ENCODE peak calls at places on chromosome 22, in six cellular contexts. X, U, I, H, V and J are unnamed samples.
A peak's percentile ranks its signal among the peaks of the same experiment; 100 is the strongest.

GRCh38 chr22:25736378-25737011 is 5.5 kb upstream of the MYO18B start:
- DNase-seq in I (no peak), X (no peak), H (no peak), U (no peak), V (no peak), J (no peak)

GRCh38 chr22:46651316-46651715 is 31.1 kb downstream of the GRAMD4 start:
- DNase-seq in I (no peak), V (no peak), X (no peak), H (no peak), U (no peak), J (no peak)

GRCh38 chr22:35743466-35743865 is 25.8 kb downstream of the APOL5 start:
- DNase-seq in X (no peak), V (no peak), I (no peak), U (no peak), H (no peak), J (no peak)

GRCh38 chr22:37018815-37019308 is 385 bp downstream of the TST start:
- DNase-seq in V (no peak), X (peak; percentile 52), I (no peak), H (no peak), U (no peak), J (peak; percentile 36)

GRCh38 chr22:24120029-24120428 is 61.3 kb upstream of the SUSD2 start:
- DNase-seq in V (no peak), H (no peak), X (no peak), U (no peak), I (no peak), J (no peak)

GRCh38 chr22:31276426-31277167 is 15.7 kb downstream of the PIK3IP1 start:
- DNase-seq in X (no peak), V (no peak), I (no peak), U (no peak), H (no peak), J (no peak)

GRCh38 chr22:44702479-44703219 is 645 bp downstream of the PRR5 start:
- DNase-seq in V (no peak), I (no peak), U (no peak), X (peak; percentile 41), H (no peak), J (peak; percentile 16)

GRCh38 chr22:46171940-46172339 is 21.6 kb downstream of the PPARA start:
- DNase-seq in I (no peak), H (no peak), U (no peak), V (no peak), X (peak; percentile 77), J (peak; percentile 91)

GRCh38 chr22:41687901-41688364 is 734 bp downstream of the SNU13 start:
- DNase-seq in U (no peak), X (peak; percentile 26), V (no peak), H (no peak), I (no peak), J (no peak)

GRCh38 chr22:36027579-36027959 is 1.1 kb downstream of the RBFOX2 start:
- DNase-seq in U (no peak), H (peak; percentile 13), I (no peak), X (no peak), V (no peak), J (peak; percentile 26)

GRCh38 chr22:47367993-47368945 is 605.8 kb downstream of the TBC1D22A start:
- DNase-seq in U (no peak), H (no peak), I (no peak), X (no peak), V (no peak), J (no peak)

GRCh38 chr22:41595703-41596102 is 6.1 kb upstream of the PMM1 start:
- DNase-seq in V (no peak), H (no peak), U (no peak), X (no peak), I (no peak), J (no peak)

GRCh38 chr22:19525116-19525660 is 978 bp upstream of the CLDN5 start:
- DNase-seq in U (no peak), H (no peak), V (no peak), X (no peak), I (no peak), J (no peak)

GRCh38 chr22:46688949-46689348 is 49.1 kb downstream of the CERK start:
- DNase-seq in X (no peak), V (no peak), I (no peak), U (no peak), H (no peak), J (no peak)

GRCh38 chr22:36367066-36367465 is 20.7 kb downstream of the MYH9 start:
- DNase-seq in I (no peak), X (no peak), H (no peak), V (no peak), U (no peak), J (no peak)

GRCh38 chr22:30301995-30302809 is 12.9 kb upstream of the CASTOR1 start:
- DNase-seq in H (no peak), I (no peak), V (no peak), U (no peak), X (peak; percentile 84), J (peak; percentile 85)

GRCh38 chr22:35921777-35922176 is 106.8 kb downstream of the RBFOX2 start:
- DNase-seq in H (peak; percentile 31), I (peak; percentile 66), V (no peak), X (peak; percentile 88), U (peak; percentile 77), J (peak; percentile 93)

GRCh38 chr22:45552580-45553332 is 50.1 kb downstream of the FBLN1 start:
- DNase-seq in X (peak; percentile 24), V (no peak), H (no peak), I (peak; percentile 79), U (no peak), J (peak; percentile 42)

GRCh38 chr22:31291716-31292644 is at the start of gene PIK3IP1:
- DNase-seq in V (peak; percentile 51), U (no peak), H (peak; percentile 66), X (peak; percentile 94), I (peak; percentile 71), J (peak; percentile 80)

GRCh38 chr22:47552541-47553205 is 790.2 kb downstream of the TBC1D22A start:
- DNase-seq in H (no peak), V (no peak), U (no peak), I (no peak), X (no peak), J (no peak)

GRCh38 chr22:28801845-28802594 is 1.7 kb upstream of the XBP1 start:
- DNase-seq in X (no peak), H (no peak), I (no peak), V (no peak), U (no peak), J (no peak)

GRCh38 chr22:28800308-28801041 is at the start of gene XBP1:
- DNase-seq in I (peak; percentile 56), V (peak; percentile 58), X (peak; percentile 96), U (peak; percentile 42), H (peak; percentile 90), J (peak; percentile 94)

GRCh38 chr22:28799834-28800307 is 498 bp downstream of the XBP1 start:
- DNase-seq in H (no peak), U (no peak), V (no peak), I (no peak), X (peak; percentile 57), J (peak; percentile 57)

GRCh38 chr22:28799125-28799833 is 1.1 kb downstream of the XBP1 start:
- DNase-seq in V (no peak), I (peak; percentile 64), U (peak; percentile 51), H (peak; percentile 71), X (peak; percentile 94), J (peak; percentile 97)

DNA sequence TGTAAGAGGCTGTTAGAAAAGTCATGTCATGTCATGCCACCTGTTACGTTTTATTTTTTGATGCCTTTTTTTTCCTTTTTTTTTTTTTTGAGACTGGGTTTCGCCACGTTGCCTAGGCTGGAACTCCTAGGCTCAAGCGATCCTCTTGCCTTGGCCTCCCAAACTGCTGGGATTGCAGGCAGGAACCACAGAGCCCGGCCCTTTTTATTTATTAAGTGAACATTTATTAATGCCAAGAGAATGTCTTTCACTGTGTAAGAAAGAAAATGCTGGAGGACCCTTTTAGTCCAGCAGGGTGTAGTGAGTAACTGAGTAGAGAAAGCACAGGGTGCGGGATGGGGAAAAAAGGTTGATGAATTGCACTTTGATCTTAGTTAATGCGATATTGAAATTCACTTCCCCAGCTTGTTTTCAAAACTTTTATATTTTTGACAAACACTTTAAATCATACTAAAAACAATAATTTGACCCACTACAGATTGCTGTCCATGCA is 2.3 kb upstream of the XBP1 start:
- DNase-seq in U (no peak), V (no peak), H (no peak), I (no peak), X (no peak), J (no peak)
- TF ChIP-seq CTCF in U (no peak), V (no peak), H (no peak), I (no peak), X (no peak), J (no peak)

GRCh38 chr22:21679383-21679782 is 13.6 kb downstream of the PPIL2 start:
- DNase-seq in U (no peak), I (no peak), H (no peak), X (no peak), V (no peak), J (no peak)
- TF ChIP-seq CTCF in U (no peak), I (no peak), H (no peak), X (no peak), V (no peak), J (no peak)

GRCh38 chr22:38073150-38074130 is 10.5 kb downstream of the SLC16A8 start:
- DNase-seq in I (no peak), X (no peak), H (no peak), V (no peak), U (no peak), J (no peak)

GRCh38 chr22:38069372-38070249 is 12.4 kb downstream of the PICK1 start:
- DNase-seq in U (no peak), V (no peak), X (no peak), H (no peak), I (no peak), J (no peak)

GRCh38 chr22:38072322-38073149 is 11.4 kb downstream of the SLC16A8 start:
- DNase-seq in V (no peak), H (no peak), U (no peak), X (no peak), I (no peak), J (no peak)

GRCh38 chr22:38070250-38070921 is 13.2 kb downstream of the PICK1 start:
- DNase-seq in H (no peak), U (no peak), X (no peak), V (no peak), I (no peak), J (no peak)

DNA sequence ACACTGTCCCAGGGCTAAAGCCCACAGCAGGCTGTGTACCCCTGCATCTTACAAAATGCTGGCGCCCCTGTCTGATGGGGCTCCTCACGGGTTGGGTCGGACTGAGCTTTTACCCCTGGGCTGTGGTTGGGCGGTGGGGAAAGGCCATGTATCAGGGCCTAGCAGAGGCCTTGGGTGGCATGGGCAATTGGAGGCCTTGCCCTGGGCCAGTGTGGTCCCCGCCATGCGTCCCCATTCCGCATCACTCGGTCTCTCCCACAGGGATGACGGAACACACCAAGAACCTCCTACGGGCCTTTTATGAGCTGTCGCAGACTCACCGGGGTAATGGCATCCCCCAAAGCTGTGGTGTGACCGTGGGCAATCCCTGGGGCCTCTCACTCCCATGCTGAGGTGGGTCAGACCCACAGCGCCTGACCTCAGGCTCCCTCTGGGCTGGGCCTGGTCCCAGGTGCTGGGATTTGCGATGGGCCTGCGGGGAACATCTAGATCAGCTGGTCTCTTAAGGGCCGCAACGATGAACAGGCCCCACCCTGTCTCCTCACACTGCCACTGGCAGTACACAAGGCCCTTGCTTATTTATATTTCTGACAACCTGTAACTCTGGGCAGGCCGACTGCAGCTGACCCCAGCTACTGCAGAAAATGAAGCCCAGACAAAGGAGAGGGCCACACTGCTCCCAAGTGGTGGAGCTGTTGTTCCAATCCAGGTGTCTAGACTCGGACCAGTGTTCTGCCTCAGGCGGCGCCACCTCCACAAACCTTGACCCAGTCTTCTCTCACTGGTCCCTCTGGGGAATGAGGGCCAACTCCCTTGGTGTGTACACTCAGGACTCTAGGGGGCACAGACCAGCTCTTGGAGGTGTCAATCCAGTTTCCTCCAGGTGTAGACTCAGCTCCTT is 12.3 kb downstream of the SLC16A8 start:
- DNase-seq in X (no peak), V (no peak), I (no peak), H (no peak), U (no peak), J (no peak)
- TF ChIP-seq CTCF in X (no peak), V (no peak), I (no peak), H (no peak), U (no peak), J (no peak)

GRCh38 chr22:49935561-49935960 is 17.1 kb downstream of the CRELD2 start:
- DNase-seq in I (no peak), U (no peak), V (no peak), X (no peak), H (no peak), J (peak; percentile 64)
- TF ChIP-seq CTCF in I (no peak), U (no peak), V (no peak), X (no peak), H (no peak), J (no peak)